ENCODE peak calls at places on chromosomes 7 and 10, in four cellular contexts. D, B, I and J are unnamed samples.

GRCh38 chr7:154832557-154833138 is 170.3 kb downstream of the PAXIP1 start:
- DNase-seq in D (no peak), I (no peak), B (peak), J (no peak)

GRCh38 chr7:98982686-98983085 is 104.4 kb downstream of the TRRAP start:
- DNase-seq in I (no peak), B (no peak), D (no peak), J (no peak)

GRCh38 chr7:112080974-112081373 is 125.2 kb downstream of the DOCK4 start:
- DNase-seq in I (no peak), B (no peak), D (peak), J (no peak)

GRCh38 chr7:2437537-2438148 is 34.2 kb downstream of the CHST12 start:
- DNase-seq in B (no peak), D (no peak), I (no peak), J (no peak)

GRCh38 chr10:114273910-114274309 is 34.9 kb downstream of the VWA2 start:
- DNase-seq in B (no peak), D (no peak), I (no peak), J (no peak)

GRCh38 chr7:34281260-34281659 is 375.9 kb downstream of the BMPER start:
- DNase-seq in I (peak), D (peak), B (no peak), J (no peak)

GRCh38 chr7:99340659-99341058 is 15.0 kb downstream of the ARPC1A start:
- DNase-seq in D (no peak), I (no peak), B (no peak), J (no peak)

GRCh38 chr10:50219646-50220045 is 31.7 kb downstream of the ASAH2 start:
- DNase-seq in B (no peak), D (no peak), I (no peak), J (no peak)

GRCh38 chr10:15558136-15558535 is 161.6 kb downstream of the ITGA8 start:
- DNase-seq in I (no peak), D (no peak), B (no peak), J (no peak)

GRCh38 chr7:44637788-44638594 is 31.6 kb downstream of the OGDH start:
- DNase-seq in D (no peak), I (peak), B (peak), J (no peak)

GRCh38 chr7:91151916-91152315 is 112.3 kb upstream of the FZD1 start:
- DNase-seq in D (no peak), I (no peak), B (no peak), J (no peak)

GRCh38 chr7:81801532-81801931 is 31.7 kb upstream of the HGF start:
- DNase-seq in B (no peak), I (no peak), D (no peak), J (no peak)

GRCh38 chr7:75584385-75584784 is 92.3 kb downstream of the SPDYE5 start:
- DNase-seq in I (no peak), D (no peak), B (no peak), J (no peak)

GRCh38 chr10:115720121-115720520 is 552.9 kb downstream of the GFRA1 start:
- DNase-seq in D (no peak), I (no peak), B (no peak), J (no peak)

GRCh38 chr10:128664729-128665128 is 538.5 kb upstream of the MKI67 start:
- DNase-seq in D (no peak), I (no peak), B (no peak), J (no peak)

GRCh38 chr10:133190225-133190624 is 30.2 kb downstream of the KNDC1 start:
- DNase-seq in B (no peak), D (no peak), I (no peak), J (no peak)

GRCh38 chr7:12221414-12221813 is 10.3 kb downstream of the TMEM106B start:
- DNase-seq in B (no peak), D (no peak), I (no peak), J (no peak)

GRCh38 chr10:53111529-53111928 is 338.9 kb upstream of the MBL2 start:
- DNase-seq in I (no peak), B (no peak), D (no peak), J (no peak)

GRCh38 chr7:136657332-136657942 is 211.0 kb upstream of the CHRM2 start:
- DNase-seq in I (no peak), B (no peak), D (no peak), J (no peak)

GRCh38 chr7:37424995-37425394 is 23.7 kb downstream of the ELMO1 start:
- DNase-seq in B (no peak), I (no peak), D (no peak), J (no peak)

GRCh38 chr7:45189151-45189970 is 31.8 kb downstream of the RAMP3 start:
- DNase-seq in D (no peak), I (no peak), B (no peak), J (no peak)

GRCh38 chr7:100008525-100008924 is 6.9 kb upstream of the ZKSCAN1 start:
- DNase-seq in B (no peak), I (no peak), D (no peak), J (no peak)

DNA sequence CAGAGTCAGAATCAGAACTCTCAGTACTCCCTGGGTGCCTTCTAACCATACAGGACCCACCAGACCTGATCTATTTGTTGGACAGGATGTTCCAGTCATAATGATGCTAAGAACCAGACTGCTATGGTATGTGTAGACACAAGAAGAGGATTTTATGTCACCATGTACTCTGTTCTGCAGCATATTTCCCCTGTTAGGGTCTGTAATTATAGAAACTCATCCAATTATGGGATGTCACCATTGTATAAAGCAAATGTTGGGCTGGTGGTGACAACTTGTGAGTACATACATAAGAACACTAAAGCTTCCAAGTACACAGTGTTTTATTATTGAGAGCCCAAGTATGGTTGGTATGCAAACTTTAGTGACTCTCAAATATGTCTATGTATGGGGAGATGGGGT is 67.1 kb upstream of the AGBL3 start:
- DNase-seq in I (no peak), B (no peak), D (no peak), J (no peak)
- H3K27ac ChIP-seq in I (no peak), B (no peak), D (no peak), J (no peak)

DNA sequence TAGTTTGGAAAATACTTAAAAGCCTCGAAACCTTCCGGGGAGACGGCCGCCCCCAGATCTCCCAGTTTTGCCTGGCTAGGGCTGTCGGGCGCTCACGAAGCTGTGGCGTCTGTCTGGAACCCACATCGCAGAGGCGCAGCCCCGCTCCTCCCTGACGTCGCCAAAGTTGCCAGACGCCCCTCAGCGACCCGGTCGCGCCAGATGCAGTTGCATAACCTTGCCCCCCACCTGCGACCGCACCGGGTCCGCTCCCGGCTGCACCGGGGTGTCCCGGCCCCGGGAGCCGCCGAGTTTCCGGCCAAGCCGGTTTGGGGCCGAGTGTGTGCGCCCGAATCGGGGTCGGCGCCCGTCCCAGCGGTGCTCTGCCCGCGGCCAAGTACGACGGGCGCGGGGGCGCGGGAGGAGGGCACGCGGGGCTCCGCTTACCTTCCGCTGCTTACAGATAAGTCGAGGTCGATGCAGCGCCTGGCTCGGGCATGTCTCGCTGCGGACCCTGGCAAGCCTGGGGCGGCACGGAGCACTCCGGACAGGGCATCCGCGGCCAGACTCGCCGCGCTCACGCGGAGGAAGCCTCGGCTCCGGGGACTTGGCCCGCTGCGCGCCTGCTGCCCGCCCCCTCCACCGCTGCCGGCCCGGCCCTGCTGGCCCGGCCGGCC is 692 bp downstream of the INSYN2A start:
- DNase-seq in B (no peak), D (peak), I (no peak), J (no peak)
- TF ChIP-seq EZH2 in B (no peak), D (no peak), I (no peak), J (no peak)

DNA sequence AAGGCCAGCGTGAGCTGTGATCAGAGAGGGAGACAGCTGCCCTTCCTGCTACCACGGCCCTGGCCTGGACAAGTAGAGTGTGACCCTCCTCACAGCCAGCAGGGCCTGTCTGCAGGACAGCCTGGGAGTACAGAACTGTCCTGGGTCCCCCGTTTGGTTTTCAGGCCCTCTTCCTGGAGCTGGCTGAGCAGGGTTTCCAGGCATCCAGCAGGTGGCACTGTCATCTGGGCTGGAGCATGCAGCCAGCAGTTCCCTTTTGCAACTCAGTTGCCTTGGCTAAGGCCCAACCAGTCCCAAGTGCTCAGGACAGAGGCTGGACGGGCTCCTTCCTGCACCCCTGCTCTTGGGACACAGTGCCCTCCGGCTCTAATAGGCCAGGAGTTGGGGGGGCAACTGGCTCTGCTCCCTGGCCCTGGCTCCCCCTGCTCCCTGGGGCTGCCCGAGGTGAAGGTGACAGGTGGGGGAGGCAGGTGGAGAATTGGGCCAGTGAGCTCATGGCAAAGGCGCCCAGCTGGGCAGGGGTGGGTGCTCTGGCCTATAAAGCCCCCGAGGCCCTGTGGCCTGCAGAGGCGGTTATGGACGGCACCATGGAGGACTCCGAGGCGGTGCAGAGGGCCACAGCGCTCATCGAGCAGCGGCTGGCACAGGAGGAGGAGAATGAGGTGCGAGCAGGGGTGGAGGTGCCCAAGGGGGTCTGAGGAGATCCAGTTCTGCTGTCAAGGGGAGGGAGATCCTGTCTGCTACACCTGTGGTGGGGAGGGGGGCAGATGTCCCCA is at the start of gene ANKRD2:
- DNase-seq in I (peak), D (peak), B (peak), J (no peak)
- TF ChIP-seq POLR2AphosphoS5 in I (no peak), D (no peak), B (peak), J (no peak)

DNA sequence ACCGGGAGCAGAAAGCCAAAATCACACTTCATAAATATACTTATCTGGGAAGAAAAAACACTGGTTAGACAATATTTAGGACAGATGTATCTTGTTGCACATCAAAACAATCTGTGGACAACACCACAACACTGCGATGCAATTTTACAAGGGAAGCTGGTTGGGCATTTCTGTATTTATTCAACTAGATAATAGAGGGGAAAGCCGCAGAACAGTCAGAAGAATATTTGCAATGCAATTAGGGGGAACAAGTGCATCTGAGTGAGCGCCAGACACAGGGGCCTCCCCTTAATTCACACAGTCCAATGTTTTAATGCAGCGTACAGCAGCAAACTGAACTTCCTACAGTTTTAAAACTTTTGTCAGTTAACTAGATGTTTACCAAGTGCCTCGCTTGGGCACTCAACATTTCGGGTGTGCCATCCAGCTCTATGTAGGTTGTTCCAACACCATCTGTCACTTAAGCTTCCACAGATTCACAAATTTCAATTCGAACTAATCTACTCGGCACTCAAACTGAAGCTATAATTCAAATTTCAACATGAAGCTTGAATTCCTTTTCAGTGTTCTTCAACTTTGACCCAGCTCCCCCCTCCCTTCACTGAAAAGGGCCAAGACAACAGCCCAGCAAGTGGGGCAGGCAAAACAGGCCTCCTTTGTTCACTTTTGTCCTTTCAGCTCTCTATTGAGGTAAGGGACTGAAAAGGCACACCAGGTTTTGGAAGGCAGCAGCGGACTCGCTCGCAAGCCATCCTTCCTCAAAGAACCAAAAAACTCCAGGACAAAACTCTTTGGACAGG is 7.3 kb downstream of the NRCAM start:
- DNase-seq in B (no peak), I (no peak), D (peak), J (no peak)
- H3K27ac ChIP-seq in B (no peak), I (no peak), D (no peak), J (no peak)

GRCh38 chr10:132187421-132188138 is 832 bp downstream of the DPYSL4 start:
- DNase-seq in B (no peak), I (no peak), D (peak), J (no peak)

GRCh38 chr10:132185601-132186487 is 904 bp upstream of the DPYSL4 start:
- DNase-seq in D (peak), B (peak), I (peak), J (no peak)

GRCh38 chr10:132188331-132188730 is 1.6 kb downstream of the DPYSL4 start:
- DNase-seq in D (peak), B (no peak), I (no peak), J (no peak)

GRCh38 chr10:132184816-132185593 is 1.7 kb upstream of the DPYSL4 start:
- DNase-seq in I (peak), D (peak), B (no peak), J (no peak)

DNA sequence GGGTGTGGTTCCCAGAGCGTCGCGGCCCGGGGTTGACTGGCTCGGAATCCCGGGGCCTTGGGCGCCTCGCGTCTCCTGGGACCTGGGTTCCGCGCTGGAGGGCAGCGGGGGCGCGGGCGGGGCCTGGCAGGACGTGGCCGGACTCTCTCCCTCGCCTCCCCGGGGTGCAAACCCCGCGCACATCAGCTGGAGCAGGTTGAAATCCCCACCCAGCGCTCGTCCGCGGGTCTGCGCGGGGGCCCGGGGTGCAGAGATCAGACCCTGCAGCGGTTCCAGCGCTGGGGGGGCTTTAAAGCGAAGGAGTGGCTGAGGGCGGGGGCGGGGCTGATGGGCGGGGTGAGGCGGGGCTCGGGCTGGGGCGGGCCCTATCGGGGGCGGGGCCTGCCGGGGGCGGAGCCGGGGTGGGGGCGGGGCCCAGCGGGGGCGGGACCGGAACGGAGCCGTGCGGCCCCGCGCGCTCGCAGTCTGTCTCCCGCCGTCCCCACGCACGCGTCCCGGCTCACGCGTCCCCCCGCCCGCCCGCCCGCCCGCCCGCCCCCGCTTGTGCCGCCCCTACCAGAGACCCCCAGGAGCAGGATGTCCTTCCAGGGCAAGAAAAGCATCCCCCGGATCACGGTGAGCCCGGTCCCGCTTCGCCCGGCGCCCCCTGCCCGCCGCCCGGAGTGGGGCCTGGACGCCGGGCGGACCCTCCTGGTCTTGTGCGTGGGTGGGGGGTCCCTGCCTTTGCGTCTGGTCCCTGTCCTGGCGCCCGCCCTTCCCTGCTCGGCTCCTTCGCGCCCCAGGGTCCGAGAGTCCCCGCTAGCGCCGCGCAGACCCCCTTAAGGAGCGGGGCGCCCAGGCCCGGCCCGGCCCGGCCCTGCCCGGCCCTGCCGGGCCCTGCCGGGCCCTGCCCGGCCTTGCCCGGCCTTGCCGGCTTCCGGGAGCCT is at the start of gene DPYSL4:
- DNase-seq in I (peak), D (peak), B (no peak), J (no peak)
- TF ChIP-seq EZH2 in I (no peak), D (no peak), B (no peak), J (no peak)

GRCh38 chr10:86968271-86968993 is at the start of gene ADIRF:
- DNase-seq in I (no peak), D (peak), B (peak), J (no peak)
- TF ChIP-seq POLR2AphosphoS5 in I (no peak), D (no peak), B (peak), J (no peak)

GRCh38 chr10:28738200-28738599 is 60.9 kb downstream of the BAMBI start:
- DNase-seq in D (peak), B (peak), I (peak), J (no peak)

GRCh38 chr10:28743576-28743975 is 66.3 kb downstream of the BAMBI start:
- DNase-seq in D (no peak), B (no peak), I (no peak), J (no peak)

GRCh38 chr10:28744021-28744420 is 66.7 kb downstream of the BAMBI start:
- DNase-seq in D (no peak), B (no peak), I (no peak), J (no peak)
- H3K27ac ChIP-seq in D (no peak), B (no peak), I (no peak), J (no peak)

GRCh38 chr7:1291040-1291689 is 58.5 kb downstream of the UNCX start:
- DNase-seq in I (no peak), B (no peak), D (no peak), J (no peak)
- TF ChIP-seq EZH2 in I (no peak), B (no peak), D (no peak), J (no peak)

GRCh38 chr7:142933092-142933475 is 462 bp downstream of the TRPV5 start:
- DNase-seq in B (no peak), D (no peak), I (no peak), J (no peak)
- TF ChIP-seq POLR2AphosphoS5 in B (no peak), D (no peak), I (no peak), J (no peak)

GRCh38 chr7:43199333-43199732 is 86.9 kb downstream of the HECW1 start:
- DNase-seq in I (no peak), B (no peak), D (no peak), J (no peak)
- H3K27ac ChIP-seq in I (no peak), B (no peak), D (no peak), J (no peak)